ENCODE peak calls at places on chromosomes 6 and 20, in nine cellular contexts. E is mammary epithelial cell, B is GM23338, V is GM12878, Z is HepG2, H is PC-3, J is neural progenitor cell, C is fibroblast of lung, R is HCT116. L is an unnamed sample.
A peak's percentile ranks its signal among the peaks of the same experiment; 100 is the strongest.

GRCh38 chr6:142913036-142913510 is 31.9 kb downstream of the HIVEP2 start:
- DNase-seq in E (no peak), B (no peak), V (peak; percentile 92), Z (no peak), H (no peak), J (no peak), C (no peak), R (no peak), L (no peak)

GRCh38 chr6:36755435-36756348 is 58.1 kb downstream of the RAB44 start:
- DNase-seq in E (peak; percentile 89), B (no peak), V (peak; percentile 91), Z (peak; percentile 40), H (peak; percentile 85), J (no peak), C (no peak), R (no peak), L (no peak)

GRCh38 chr20:53942121-53942816 is 128.1 kb downstream of the BCAS1 start:
- DNase-seq in E (no peak), B (peak; percentile 67), V (peak; percentile 63), Z (no peak), H (peak; percentile 35), J (peak; percentile 73), C (no peak), R (no peak), L (no peak)

GRCh38 chr6:138691595-138692057 is 81.9 kb upstream of the CCDC28A start:
- DNase-seq in E (peak; percentile 86), B (peak; percentile 72), V (no peak), Z (peak; percentile 45), H (peak; percentile 56), J (peak; percentile 34), C (peak; percentile 78), R (peak; percentile 52), L (peak; percentile 23)

GRCh38 chr20:23647346-23647745 is 9.6 kb upstream of the CST3 start:
- DNase-seq in E (no peak), B (no peak), V (no peak), Z (no peak), H (no peak), J (no peak), C (peak; percentile 62), R (no peak), L (no peak)

GRCh38 chr6:157675859-157676640 is 147.0 kb upstream of the SNX9 start:
- DNase-seq in E (no peak), B (no peak), V (no peak), Z (no peak), H (no peak), J (no peak), C (peak; percentile 21), R (no peak), L (no peak)

GRCh38 chr6:143027058-143027457 is 33.6 kb upstream of the AIG1 start:
- DNase-seq in E (no peak), B (peak; percentile 82), V (no peak), Z (peak; percentile 38), H (peak; percentile 41), J (peak; percentile 63), C (peak; percentile 39), R (peak; percentile 7), L (no peak)

GRCh38 chr6:118464620-118465019 is 83.5 kb upstream of the PLN start:
- DNase-seq in E (no peak), B (no peak), V (no peak), Z (no peak), H (no peak), J (no peak), C (no peak), R (no peak), L (no peak)

GRCh38 chr20:13741879-13742278 is 42.8 kb downstream of the ESF1 start:
- DNase-seq in E (no peak), B (no peak), V (no peak), Z (no peak), H (peak; percentile 8), J (no peak), C (no peak), R (peak; percentile 3), L (no peak)

GRCh38 chr20:13739726-13740649 is 44.7 kb downstream of the ESF1 start:
- DNase-seq in E (no peak), B (no peak), V (no peak), Z (no peak), H (no peak), J (no peak), C (no peak), R (no peak), L (no peak)

GRCh38 chr20:13735829-13736228 is 48.9 kb downstream of the ESF1 start:
- DNase-seq in E (no peak), B (no peak), V (no peak), Z (no peak), H (no peak), J (no peak), C (no peak), R (no peak), L (no peak)

GRCh38 chr20:13736792-13737191 is 47.9 kb downstream of the ESF1 start:
- DNase-seq in E (no peak), B (no peak), V (no peak), Z (no peak), H (no peak), J (no peak), C (peak; percentile 92), R (no peak), L (no peak)
- H3K36me3 ChIP-seq in E (peaks cover 8% of the 10 kb centered on the region), B (peaks cover 26% of the 10 kb centered on the region), V (peaks cover 16% of the 10 kb centered on the region), Z (peaks cover 53% of the 10 kb centered on the region), H (peaks cover 37% of the 10 kb centered on the region), J (peaks cover 25% of the 10 kb centered on the region), C (no peaks in the 10 kb centered on the region), R (peaks cover 31% of the 10 kb centered on the region), L (peaks cover 25% of the 10 kb centered on the region)

GRCh38 chr20:10559266-10559665 is 114.5 kb downstream of the JAG1 start:
- DNase-seq in E (no peak), B (no peak), V (no peak), Z (no peak), H (peak; percentile 76), J (no peak), C (no peak), R (no peak), L (peak; percentile 65)

GRCh38 chr20:10555865-10556308 is 117.9 kb downstream of the JAG1 start:
- DNase-seq in E (peak; percentile 58), B (no peak), V (no peak), Z (peak; percentile 91), H (peak; percentile 89), J (no peak), C (peak; percentile 69), R (no peak), L (peak; percentile 25)

GRCh38 chr20:10558635-10559187 is 115.1 kb downstream of the JAG1 start:
- DNase-seq in E (peak; percentile 97), B (no peak), V (peak; percentile 84), Z (no peak), H (peak; percentile 92), J (no peak), C (peak; percentile 94), R (no peak), L (peak; percentile 35)

GRCh38 chr20:10556519-10557083 is 117.2 kb downstream of the JAG1 start:
- DNase-seq in E (no peak), B (no peak), V (no peak), Z (no peak), H (no peak), J (no peak), C (no peak), R (no peak), L (no peak)

DNA sequence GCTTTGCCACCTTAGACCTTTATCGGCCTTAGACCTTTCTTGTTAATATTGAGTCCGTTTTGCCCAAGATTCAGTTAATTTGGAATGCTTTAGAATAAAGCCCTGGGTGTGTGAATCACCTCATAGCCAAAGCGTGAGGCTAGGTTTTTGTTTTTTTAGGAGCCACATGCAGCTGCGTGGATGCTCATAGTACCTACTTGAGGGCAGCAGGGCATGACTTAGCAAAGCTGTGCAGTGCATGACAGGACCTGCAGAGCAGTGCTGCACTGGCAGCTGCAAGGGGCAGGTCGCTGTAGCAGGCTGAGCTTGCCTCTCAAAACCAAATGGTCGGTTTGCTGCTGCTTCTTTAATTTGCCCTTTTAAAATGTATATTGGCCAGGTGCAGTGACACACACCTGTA is 116.1 kb downstream of the JAG1 start:
- DNase-seq in E (peak; percentile 90), B (peak; percentile 31), V (no peak), Z (no peak), H (no peak), J (no peak), C (no peak), R (no peak), L (no peak)
- TF ChIP-seq CTCF in E (no peak), B (no peak), V (no peak), Z (no peak), H (no peak), J (no peak), C (no peak), R (no peak), L (no peak)

GRCh38 chr20:63495771-63496403 is 3.0 kb downstream of the EEF1A2 start:
- DNase-seq in E (peak; percentile 35), B (peak; percentile 87), V (no peak), Z (peak; percentile 49), H (peak; percentile 51), J (peak; percentile 88), C (peak; percentile 43), R (no peak), L (no peak)

GRCh38 chr20:63496404-63497120 is 2.3 kb downstream of the EEF1A2 start:
- DNase-seq in E (no peak), B (no peak), V (no peak), Z (no peak), H (no peak), J (no peak), C (no peak), R (no peak), L (no peak)

GRCh38 chr20:63497946-63498935 is 642 bp downstream of the EEF1A2 start:
- DNase-seq in E (peak; percentile 29), B (no peak), V (no peak), Z (no peak), H (peak; percentile 73), J (no peak), C (peak; percentile 17), R (no peak), L (peak; percentile 77)

GRCh38 chr20:63498950-63499332 is at the start of gene EEF1A2:
- DNase-seq in E (no peak), B (no peak), V (no peak), Z (no peak), H (peak; percentile 62), J (peak; percentile 70), C (no peak), R (no peak), L (peak; percentile 32)

DNA sequence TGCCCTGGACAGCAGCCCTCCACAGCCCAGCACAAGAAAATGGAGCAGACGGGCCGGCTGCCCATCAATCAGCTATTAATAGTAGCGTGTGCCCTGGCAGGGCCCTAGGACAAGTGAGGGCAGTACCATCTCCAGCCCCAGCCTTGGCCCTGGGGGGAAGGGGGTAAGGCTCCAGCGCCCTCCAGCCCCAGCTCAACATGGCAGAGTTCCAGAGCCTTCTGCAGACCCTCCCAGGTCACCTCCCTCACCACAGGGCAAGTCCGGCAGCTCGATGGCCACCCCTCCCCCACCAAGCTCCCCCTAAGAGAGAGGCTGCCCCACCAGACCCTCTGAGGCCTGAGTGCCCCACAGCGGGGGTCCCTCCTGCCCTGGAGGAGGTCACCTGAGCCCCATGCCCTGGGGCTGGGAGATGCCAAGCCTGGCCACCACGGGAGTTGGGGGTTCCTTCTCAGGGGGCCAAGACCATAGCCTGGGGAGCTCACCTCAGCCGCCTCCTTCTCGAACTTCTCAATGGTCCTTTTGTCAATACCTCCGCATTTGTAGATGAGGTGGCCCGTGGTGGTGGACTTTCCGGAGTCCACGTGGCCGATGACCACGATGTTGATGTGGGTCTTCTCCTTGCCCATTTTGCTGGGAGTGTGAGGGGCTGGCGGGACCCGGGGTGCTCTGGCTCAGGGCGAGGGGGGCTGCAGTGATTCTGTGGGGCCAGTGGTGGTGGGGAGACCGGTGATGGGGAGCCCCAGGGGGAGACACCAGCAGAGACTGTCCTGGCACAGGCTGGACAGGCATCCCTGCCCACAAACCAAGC is 1.5 kb downstream of the EEF1A2 start:
- DNase-seq in E (no peak), B (no peak), V (no peak), Z (no peak), H (no peak), J (no peak), C (no peak), R (no peak), L (no peak)
- TF ChIP-seq EZH2 in E (no peak), B (no peak), V (no peak), Z (no peak), H (no peak), J (no peak), C (no peak), R (no peak), L (no peak)

GRCh38 chr20:48659888-48660287 is 167.9 kb downstream of the PREX1 start:
- DNase-seq in E (no peak), B (no peak), V (no peak), Z (no peak), H (no peak), J (no peak), C (no peak), R (no peak), L (no peak)

GRCh38 chr20:48657426-48658197 is 170.2 kb downstream of the PREX1 start:
- DNase-seq in E (peak; percentile 54), B (peak; percentile 79), V (peak; percentile 21), Z (peak; percentile 84), H (peak; percentile 93), J (peak; percentile 82), C (peak; percentile 79), R (peak; percentile 52), L (peak; percentile 73)

GRCh38 chr20:48658198-48658476 is 169.7 kb downstream of the PREX1 start:
- DNase-seq in E (no peak), B (no peak), V (no peak), Z (no peak), H (no peak), J (no peak), C (no peak), R (no peak), L (no peak)

GRCh38 chr20:48656661-48657211 is 171.1 kb downstream of the PREX1 start:
- DNase-seq in E (no peak), B (peak; percentile 78), V (no peak), Z (peak; percentile 66), H (peak; percentile 77), J (peak; percentile 75), C (no peak), R (peak; percentile 10), L (no peak)

DNA sequence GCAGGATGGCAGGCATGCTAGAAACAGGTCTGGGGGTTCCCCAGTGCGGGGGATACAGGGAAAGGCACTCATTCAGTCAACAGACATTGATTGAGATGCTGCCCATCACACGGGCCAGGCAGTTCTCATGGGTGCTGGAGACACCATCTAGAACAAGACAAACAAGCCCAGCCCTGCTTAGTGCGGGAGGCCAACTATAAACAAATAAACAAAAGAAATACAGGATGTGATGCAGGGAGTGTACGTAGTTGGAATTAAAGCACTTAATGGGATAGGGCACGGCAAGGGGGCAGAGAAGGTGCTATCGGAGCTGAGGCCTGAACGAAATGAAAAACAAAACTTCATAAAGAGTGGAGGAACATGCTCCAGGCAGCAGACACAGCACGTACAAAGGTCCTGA is 169.3 kb downstream of the PREX1 start:
- DNase-seq in E (no peak), B (no peak), V (no peak), Z (no peak), H (no peak), J (no peak), C (no peak), R (no peak), L (no peak)
- H3K36me3 ChIP-seq in E (no peaks in the 10 kb centered on the region), B (peaks cover 3% of the 10 kb centered on the region), V (peaks cover 34% of the 10 kb centered on the region), Z (no peaks in the 10 kb centered on the region), H (no peaks in the 10 kb centered on the region), J (no peaks in the 10 kb centered on the region), C (no peaks in the 10 kb centered on the region), R (no peaks in the 10 kb centered on the region), L (no peaks in the 10 kb centered on the region)